ENCODE peak calls at places on chromosomes 3 and 15, in seven cellular contexts. Z is body of pancreas, D is sigmoid colon, A is Peyer's patch, P is NB4, R is K562, V is breast epithelium. I is an unnamed sample.

GRCh38 chr15:28117591-28117990 is 18.5 kb upstream of the OCA2 start:
- DNase-seq in Z (no peak), D (no peak), A (no peak), P (no peak), R (no peak), V (no peak), I (no peak)

GRCh38 chr15:101051291-101052030 is 132.3 kb downstream of the LRRK1 start:
- DNase-seq in Z (no peak), D (peak; percentile 60), A (no peak), P (no peak), R (no peak), V (no peak), I (peak; percentile 11)

GRCh38 chr3:195128255-195129071 is 142.5 kb downstream of the XXYLT1 start:
- DNase-seq in Z (no peak), D (no peak), A (no peak), P (no peak), R (no peak), V (no peak), I (no peak)

GRCh38 chr3:196134691-196135090 is 52.8 kb upstream of the TFRC start:
- DNase-seq in Z (no peak), D (no peak), A (no peak), P (no peak), R (no peak), V (no peak), I (no peak)

GRCh38 chr3:84960581-84960980 is 1.8 kb downstream of the CADM2 start:
- DNase-seq in Z (no peak), D (no peak), A (no peak), P (no peak), R (no peak), V (no peak), I (no peak)

GRCh38 chr3:55443346-55443745 is 43.8 kb downstream of the WNT5A start:
- DNase-seq in Z (no peak), D (no peak), A (no peak), P (no peak), R (no peak), V (no peak), I (no peak)

GRCh38 chr3:170751083-170751893 is 118.7 kb downstream of the RPL22L1 start:
- DNase-seq in Z (peak; percentile 63), D (peak; percentile 73), A (no peak), P (no peak), R (no peak), V (peak; percentile 65), I (peak; percentile 38)

GRCh38 chr3:72625616-72626337 is 222.5 kb downstream of the SHQ1 start:
- DNase-seq in Z (no peak), D (no peak), A (no peak), P (peak; percentile 39), R (no peak), V (no peak), I (no peak)

GRCh38 chr3:29181149-29181780 is 99.6 kb upstream of the RBMS3 start:
- DNase-seq in Z (no peak), D (no peak), A (no peak), P (no peak), R (no peak), V (no peak), I (no peak)

GRCh38 chr15:89068325-89068784 is 19.9 kb upstream of the ABHD2 start:
- DNase-seq in Z (peak; percentile 41), D (no peak), A (peak; percentile 15), P (peak; percentile 96), R (no peak), V (no peak), I (no peak)

DNA sequence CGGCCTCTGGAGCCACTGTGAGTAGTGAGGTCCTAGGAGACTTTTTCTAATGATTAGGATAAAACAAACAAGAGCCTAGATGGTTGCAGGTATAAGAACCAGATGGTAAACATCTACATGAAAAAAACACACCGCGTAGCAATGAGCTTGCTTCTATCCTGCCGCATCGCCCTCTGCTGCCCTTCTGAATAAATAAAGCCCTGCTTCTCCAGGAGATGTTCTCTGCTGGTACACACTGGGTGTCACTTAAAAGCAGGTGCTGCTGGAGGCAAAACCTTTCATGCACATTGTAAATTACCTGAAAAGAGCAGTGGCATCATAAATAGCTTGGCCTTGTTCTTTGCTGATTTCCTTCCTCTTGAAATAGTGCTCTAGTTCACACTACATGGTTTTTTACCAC is 164.4 kb upstream of the TOPAZ1 start:
- DNase-seq in Z (no peak), D (no peak), A (no peak), P (peak; percentile 5), R (no peak), V (no peak), I (no peak)
- TF ChIP-seq CTCF in Z (no peak), D (no peak), A (no peak), P (no peak), R (no peak), V (no peak), I (no peak)

GRCh38 chr3:112640864-112641751 is at the start of gene CCDC80:
- DNase-seq in Z (peak; percentile 19), D (peak; percentile 71), A (no peak), P (no peak), R (peak; percentile 8), V (no peak), I (peak; percentile 63)
- TF ChIP-seq POLR2A in Z (peak; percentile 95), D (no peak), A (peak; percentile 32), P (peak; percentile 20), R (peak; percentile 89), V (no peak), I (no peak)

GRCh38 chr15:70795311-70795665 is 31.9 kb upstream of the UACA start:
- DNase-seq in Z (no peak), D (no peak), A (no peak), P (no peak), R (no peak), V (no peak), I (no peak)

GRCh38 chr15:70791248-70791647 is 27.9 kb upstream of the UACA start:
- DNase-seq in Z (no peak), D (no peak), A (no peak), P (no peak), R (no peak), V (no peak), I (no peak)

GRCh38 chr15:70792171-70792573 is 28.8 kb upstream of the UACA start:
- DNase-seq in Z (no peak), D (no peak), A (no peak), P (no peak), R (no peak), V (no peak), I (no peak)

GRCh38 chr15:70794596-70795310 is 31.4 kb upstream of the UACA start:
- DNase-seq in Z (no peak), D (no peak), A (no peak), P (no peak), R (no peak), V (no peak), I (no peak)

GRCh38 chr15:70793694-70794093 is 30.3 kb upstream of the UACA start:
- DNase-seq in Z (no peak), D (no peak), A (no peak), P (no peak), R (no peak), V (no peak), I (no peak)
- TF ChIP-seq CTCF in Z (no peak), D (no peak), A (no peak), P (no peak), R (no peak), V (no peak), I (no peak)

DNA sequence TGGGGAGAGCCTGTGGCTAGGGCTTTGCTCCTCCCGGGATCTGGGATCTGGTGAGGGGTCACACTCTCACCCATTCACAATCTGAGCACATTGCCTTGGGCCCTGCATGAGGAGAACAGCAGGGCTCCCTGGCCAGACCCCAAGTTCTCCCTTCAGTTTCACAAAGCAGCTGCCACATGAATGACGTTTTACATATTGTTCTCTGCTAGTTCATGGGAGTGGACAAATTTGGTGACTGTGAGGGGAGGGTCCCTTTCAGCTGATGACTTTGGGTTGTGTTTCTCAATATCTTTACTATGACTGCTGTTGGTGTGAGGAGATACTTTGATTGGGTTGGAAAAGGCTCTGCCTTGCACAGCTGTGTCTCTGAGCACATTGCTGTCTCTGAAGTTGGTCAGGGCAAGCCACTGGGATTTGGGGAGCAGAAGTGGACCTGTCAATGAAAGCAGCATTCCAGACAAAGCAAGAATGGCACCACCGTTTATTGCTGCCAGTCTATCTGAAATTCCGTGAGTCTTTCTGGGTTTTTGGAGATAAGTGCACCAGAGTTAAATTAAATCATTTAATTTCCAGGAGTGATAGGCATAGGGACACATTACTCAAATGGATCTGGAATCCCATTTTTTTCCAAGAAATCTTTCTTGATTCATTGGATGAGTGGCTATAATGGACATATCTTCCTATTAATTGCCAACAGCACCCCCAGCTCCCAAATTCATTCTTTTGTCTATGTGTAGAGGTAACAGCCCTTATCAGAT is 10.3 kb downstream of the TIMP4 start:
- DNase-seq in Z (peak; percentile 10), D (peak; percentile 80), A (no peak), P (no peak), R (no peak), V (no peak), I (no peak)
- TF ChIP-seq POLR2A in Z (no peak), D (peak; percentile 15), A (no peak), P (no peak), R (no peak), V (no peak), I (no peak)

GRCh38 chr15:70141376-70142071 is 43.8 kb upstream of the TLE3 start:
- DNase-seq in Z (no peak), D (no peak), A (no peak), P (peak; percentile 35), R (no peak), V (no peak), I (no peak)
- TF ChIP-seq CTCF in Z (no peak), D (no peak), A (no peak), P (no peak), R (no peak), V (no peak), I (no peak)

GRCh38 chr3:101861978-101862421 is 12.7 kb downstream of the NFKBIZ start:
- DNase-seq in Z (no peak), D (no peak), A (no peak), P (no peak), R (no peak), V (no peak), I (no peak)
- TF ChIP-seq POLR2A in Z (no peak), D (no peak), A (no peak), P (no peak), R (no peak), V (no peak), I (no peak)